ENCODE peak calls at places on chromosomes 5 and 9, in four cellular contexts. E, S, Q and D are unnamed samples.
A peak's percentile ranks its signal among the peaks of the same experiment; 100 is the strongest.

GRCh38 chr5:148912714-148913398 is 86.4 kb downstream of the ADRB2 start:
- DNase-seq in S (peak; percentile 89), Q (no peak), E (no peak), D (peak; percentile 83)

GRCh38 chr9:130283514-130284248 is 18.1 kb downstream of the HMCN2 start:
- DNase-seq in S (no peak), Q (no peak), E (no peak), D (no peak)

GRCh38 chr9:114281421-114282103 is 41.3 kb upstream of the ORM1 start:
- DNase-seq in Q (no peak), E (no peak), S (no peak), D (no peak)

GRCh38 chr5:67404261-67405100 is 207.9 kb upstream of the CD180 start:
- DNase-seq in E (no peak), S (peak; percentile 47), Q (no peak), D (peak; percentile 28)

GRCh38 chr9:37873955-37874354 is 30.0 kb downstream of the SLC25A51 start:
- DNase-seq in Q (no peak), E (no peak), S (no peak), D (no peak)

GRCh38 chr5:17127743-17128231 is 89.6 kb upstream of the BASP1 start:
- DNase-seq in E (no peak), S (peak; percentile 59), Q (no peak), D (peak; percentile 63)

GRCh38 chr9:83937861-83938455 is 16.7 kb upstream of the KIF27 start:
- DNase-seq in Q (peak; percentile 69), E (peak; percentile 51), S (no peak), D (no peak)

GRCh38 chr9:70802758-70803436 is 318.5 kb downstream of the TRPM3 start:
- DNase-seq in Q (no peak), S (no peak), E (no peak), D (no peak)

GRCh38 chr5:1917830-1918487 is 35.2 kb upstream of the IRX4 start:
- DNase-seq in S (no peak), Q (no peak), E (no peak), D (no peak)

GRCh38 chr9:76255781-76256455 is 138.3 kb downstream of the RFK start:
- DNase-seq in Q (no peak), E (no peak), S (peak; percentile 97), D (peak; percentile 99)